ENCODE peak calls at places on chromosomes 11 and 22, in seven cellular contexts. R, P, I, O, Y, C and B are unnamed samples.

GRCh38 chr11:107991868-107992414 is 16.8 kb upstream of the CUL5 start:
- DNase-seq in R (no peak), P (no peak), I (no peak), O (no peak), Y (no peak), C (no peak), B (no peak)

GRCh38 chr11:65944191-65944590 is 1.1 kb upstream of the TSGA10IP start:
- DNase-seq in R (no peak), P (no peak), I (no peak), O (no peak), Y (no peak), C (no peak), B (no peak)

GRCh38 chr22:50671641-50672040 is 982 bp upstream of the SHANK3 start:
- DNase-seq in R (peak), P (no peak), I (no peak), O (no peak), Y (peak), C (no peak), B (no peak)

GRCh38 chr11:94218372-94218771 is 86.0 kb upstream of the IZUMO1R start:
- DNase-seq in R (no peak), P (no peak), I (no peak), O (peak), Y (no peak), C (no peak), B (no peak)

GRCh38 chr11:21412652-21413383 is 743.4 kb downstream of the NELL1 start:
- DNase-seq in R (no peak), P (no peak), I (no peak), O (no peak), Y (no peak), C (no peak), B (no peak)

GRCh38 chr11:79192836-79193235 is 248.0 kb downstream of the TENM4 start:
- DNase-seq in R (no peak), P (no peak), I (no peak), O (no peak), Y (no peak), C (no peak), B (no peak)

GRCh38 chr11:44005956-44006355 is 41.8 kb upstream of the ACCSL start:
- DNase-seq in R (no peak), P (no peak), I (no peak), O (no peak), Y (no peak), C (peak), B (no peak)

GRCh38 chr11:66347425-66348276 is at the start of gene B4GAT1:
- DNase-seq in R (peak), P (peak), I (peak), O (peak), Y (peak), C (peak), B (peak)

GRCh38 chr11:128522063-128522942 is 65.1 kb downstream of the ETS1 start:
- DNase-seq in R (peak), P (peak), I (peak), O (peak), Y (peak), C (peak), B (peak)

GRCh38 chr11:79352304-79352703 is 88.5 kb downstream of the TENM4 start:
- DNase-seq in R (no peak), P (no peak), I (no peak), O (no peak), Y (no peak), C (peak), B (no peak)

GRCh38 chr11:68667511-68668253 is 16.7 kb upstream of the GAL start:
- DNase-seq in R (no peak), P (no peak), I (no peak), O (no peak), Y (no peak), C (peak), B (no peak)

GRCh38 chr11:130390071-130390758 is 38.2 kb downstream of the ADAMTS8 start:
- DNase-seq in R (no peak), P (no peak), I (peak), O (peak), Y (peak), C (no peak), B (peak)

GRCh38 chr11:123235117-123235686 is 40.2 kb upstream of the CLMP start:
- DNase-seq in R (peak), P (no peak), I (peak), O (no peak), Y (no peak), C (peak), B (peak)

GRCh38 chr11:5547982-5548381 is 358 bp downstream of the OR52H1 start:
- DNase-seq in R (no peak), P (no peak), I (no peak), O (no peak), Y (no peak), C (no peak), B (no peak)

GRCh38 chr11:27052668-27053067 is 12.1 kb downstream of the BBOX1 start:
- DNase-seq in R (no peak), P (no peak), I (no peak), O (no peak), Y (no peak), C (no peak), B (no peak)

GRCh38 chr11:46896719-46897406 is 21.5 kb downstream of the LRP4 start:
- DNase-seq in R (no peak), P (no peak), I (peak), O (peak), Y (peak), C (no peak), B (peak)

GRCh38 chr11:123545726-123546125 is 108.7 kb downstream of the SCN3B start:
- DNase-seq in R (no peak), P (no peak), I (no peak), O (no peak), Y (no peak), C (no peak), B (no peak)

GRCh38 chr11:35354644-35355043 is 64.7 kb downstream of the SLC1A2 start:
- DNase-seq in R (no peak), P (no peak), I (no peak), O (peak), Y (no peak), C (no peak), B (peak)

GRCh38 chr22:42116848-42117424 is 13.7 kb downstream of the CYP2D6 start:
- DNase-seq in R (no peak), P (no peak), I (peak), O (peak), Y (peak), C (no peak), B (peak)

GRCh38 chr22:45574069-45574703 is 71.5 kb downstream of the FBLN1 start:
- DNase-seq in R (no peak), P (no peak), I (no peak), O (no peak), Y (peak), C (peak), B (no peak)

GRCh38 chr11:88105952-88106351 is 69.3 kb downstream of the RAB38 start:
- DNase-seq in R (no peak), P (no peak), I (no peak), O (no peak), Y (no peak), C (no peak), B (no peak)
- TF ChIP-seq CTCF in R (no peak), P (no peak), I (no peak), O (no peak), Y (no peak), C (no peak), B (no peak)

DNA sequence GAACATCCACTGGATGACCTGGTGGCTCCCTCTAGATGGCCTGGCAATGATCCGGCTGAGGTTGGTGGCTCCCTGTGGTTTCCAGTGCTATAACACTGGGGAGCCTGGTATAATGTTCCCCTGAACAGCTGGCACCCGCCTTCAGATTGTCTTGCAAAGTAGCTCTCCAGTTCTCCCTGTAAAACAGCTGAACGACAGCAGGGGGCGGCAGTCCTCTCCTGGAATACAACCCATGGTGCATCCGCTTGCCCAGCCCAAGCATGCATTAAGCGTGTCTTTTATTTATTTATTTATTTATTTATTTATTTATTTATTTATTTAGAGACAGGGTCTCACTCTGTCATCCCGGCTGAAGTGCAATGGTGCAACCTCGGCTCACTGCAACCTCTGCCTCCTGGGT is 258.9 kb downstream of the BUD13 start:
- DNase-seq in R (peak), P (no peak), I (peak), O (peak), Y (peak), C (peak), B (peak)
- TF ChIP-seq CTCF in R (no peak), P (no peak), I (peak), O (peak), Y (peak), C (peak), B (peak)

DNA sequence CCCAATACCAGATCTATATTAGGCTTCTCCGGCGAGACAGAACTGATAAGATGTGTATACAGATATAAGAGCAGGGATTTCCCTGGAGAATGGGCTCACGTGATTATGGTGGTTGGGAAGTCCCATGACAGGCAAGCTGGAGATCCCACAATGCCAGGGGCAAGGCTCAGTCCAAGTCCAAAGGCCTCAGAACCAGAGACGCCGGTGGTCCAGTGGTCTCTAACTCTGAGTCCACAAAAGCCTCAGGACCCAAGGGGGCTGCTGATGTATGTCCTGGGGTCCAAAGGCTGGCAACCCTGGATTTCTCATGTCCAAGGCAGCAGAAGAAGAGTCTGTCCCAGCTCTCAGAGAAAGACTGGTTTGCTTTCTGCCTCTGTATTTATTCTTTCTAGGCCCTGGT is 15.8 kb upstream of the OSBPL5 start:
- DNase-seq in R (no peak), P (no peak), I (no peak), O (no peak), Y (no peak), C (no peak), B (no peak)
- TF ChIP-seq CTCF in R (no peak), P (no peak), I (no peak), O (no peak), Y (no peak), C (no peak), B (no peak)

DNA sequence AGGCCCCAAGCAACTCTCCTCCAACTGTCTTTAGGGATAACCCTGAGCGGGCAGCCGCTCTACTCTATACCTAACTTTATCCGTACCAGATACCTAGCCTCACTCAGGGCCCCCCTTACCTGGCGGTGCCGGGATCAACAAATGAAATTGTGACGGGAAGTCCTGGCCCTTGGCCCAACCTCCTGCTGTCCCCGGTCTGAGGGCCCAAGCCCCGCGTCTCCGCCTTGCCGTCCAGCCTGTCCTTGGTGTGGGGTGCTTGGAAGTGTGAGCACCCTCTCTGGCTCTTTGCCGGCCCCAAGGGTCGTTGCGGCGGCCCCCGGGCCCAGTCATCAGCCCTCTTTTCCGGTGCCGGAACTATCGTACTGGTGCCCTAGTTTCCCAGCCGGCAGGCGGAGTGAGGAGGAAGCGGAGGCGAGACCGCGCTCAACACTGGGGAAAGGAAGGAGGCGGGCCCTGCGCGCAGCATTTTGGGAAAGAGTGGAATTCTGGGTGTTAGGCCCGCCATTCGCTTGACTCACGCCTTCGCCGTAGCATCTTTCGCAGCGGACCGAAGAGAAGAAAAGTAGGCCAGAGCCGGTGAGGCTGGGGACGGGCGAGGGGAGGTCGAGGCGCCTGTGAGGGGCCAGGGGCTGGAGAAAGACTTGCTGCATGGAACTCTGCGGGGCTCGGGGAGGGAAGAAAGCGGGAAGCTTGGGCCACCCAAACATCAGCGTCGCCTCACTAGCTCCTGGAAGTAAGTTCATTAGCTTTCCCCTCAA is at the start of gene SNRPD3:
- DNase-seq in R (peak), P (peak), I (peak), O (peak), Y (peak), C (peak), B (peak)
- TF ChIP-seq CTCF in R (no peak), P (no peak), I (no peak), O (no peak), Y (no peak), C (peak), B (no peak)

DNA sequence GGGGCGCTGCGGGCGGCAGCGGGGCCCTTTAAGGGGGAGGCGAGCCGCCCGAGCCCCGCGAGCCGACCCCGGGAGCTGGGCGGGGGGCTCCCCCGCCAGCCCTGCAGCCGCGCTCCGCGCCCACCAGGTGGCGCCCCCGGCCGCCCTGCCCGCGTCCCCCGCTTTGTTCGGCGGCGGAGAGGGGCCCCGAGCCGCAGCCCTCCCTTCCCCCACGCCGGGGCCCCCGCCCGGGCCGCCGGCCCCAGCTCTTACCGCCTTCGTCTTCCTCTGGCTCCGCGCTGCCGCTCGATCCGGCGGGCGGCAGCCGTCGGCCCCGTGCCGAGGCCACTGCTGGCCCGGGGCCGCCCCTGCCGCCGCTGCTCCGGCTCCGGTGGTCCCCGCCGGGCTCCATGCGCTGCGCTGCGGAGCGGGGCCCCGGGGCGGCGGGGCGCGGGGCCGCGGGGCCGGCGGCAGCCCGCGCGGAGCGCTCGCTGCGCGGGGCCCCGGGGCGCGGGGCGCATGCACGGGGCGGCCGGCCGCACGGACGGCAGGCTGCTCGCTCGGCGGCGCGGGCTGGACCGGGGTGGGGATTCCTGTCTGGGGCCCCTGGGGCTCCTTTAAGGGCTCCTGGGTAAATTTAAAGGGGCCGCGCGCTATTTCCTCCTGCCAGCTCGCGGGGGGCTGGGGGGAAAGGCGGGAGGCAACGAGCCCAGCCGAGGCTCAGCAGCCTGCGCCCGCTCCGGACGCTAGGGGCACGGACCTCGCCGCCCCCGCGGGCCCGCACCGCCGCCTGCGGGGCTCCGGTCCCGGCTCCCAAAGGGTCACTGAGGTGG is at the start of gene ZFTA:
- DNase-seq in R (peak), P (no peak), I (peak), O (peak), Y (peak), C (peak), B (peak)
- TF ChIP-seq CTCF in R (peak), P (no peak), I (peak), O (peak), Y (peak), C (peak), B (no peak)

GRCh38 chr11:69841859-69842698 is 22.9 kb upstream of the FGF3 start:
- DNase-seq in R (no peak), P (no peak), I (peak), O (peak), Y (no peak), C (no peak), B (peak)
- TF ChIP-seq CTCF in R (no peak), P (no peak), I (peak), O (peak), Y (peak), C (peak), B (peak)

GRCh38 chr22:19916941-19917340 is 24.6 kb upstream of the COMT start:
- DNase-seq in R (no peak), P (no peak), I (no peak), O (no peak), Y (no peak), C (no peak), B (no peak)

GRCh38 chr22:19917389-19918138 is 24.0 kb upstream of the COMT start:
- DNase-seq in R (no peak), P (no peak), I (no peak), O (no peak), Y (no peak), C (no peak), B (no peak)

GRCh38 chr22:19916006-19916405 is 25.6 kb upstream of the COMT start:
- DNase-seq in R (no peak), P (no peak), I (no peak), O (no peak), Y (no peak), C (no peak), B (no peak)

GRCh38 chr22:19919701-19920363 is 21.7 kb upstream of the COMT start:
- DNase-seq in R (no peak), P (no peak), I (no peak), O (no peak), Y (no peak), C (no peak), B (no peak)

GRCh38 chr22:19918332-19919106 is 23.1 kb upstream of the COMT start:
- DNase-seq in R (no peak), P (no peak), I (no peak), O (no peak), Y (no peak), C (no peak), B (no peak)
- TF ChIP-seq CTCF in R (no peak), P (no peak), I (no peak), O (no peak), Y (no peak), C (no peak), B (no peak)

GRCh38 chr22:27151407-27151806 is 494.0 kb downstream of the MIAT start:
- DNase-seq in R (no peak), P (no peak), I (no peak), O (no peak), Y (no peak), C (no peak), B (no peak)
- TF ChIP-seq CTCF in R (no peak), P (no peak), I (peak), O (no peak), Y (no peak), C (no peak), B (no peak)